ENCODE peak calls at places on chromosomes 2 and 18, in four cellular contexts. Q is mesenchymal stem cell, B is H1, Z is neuronal stem cell. X is an unnamed sample.

GRCh38 chr2:188369365-188369764 is 77.7 kb downstream of the GULP1 start:
- DNase-seq in Z (peak), Q (peak), B (no peak), X (peak)

GRCh38 chr2:189022002-189022401 is 47.8 kb downstream of the COL3A1 start:
- DNase-seq in Z (no peak), Q (peak), B (no peak), X (no peak)

GRCh38 chr2:171319164-171319810 is 114.5 kb downstream of the METTL8 start:
- DNase-seq in Z (no peak), B (peak), Q (peak), X (no peak)

GRCh38 chr2:12534646-12535263 is 182.0 kb upstream of the TRIB2 start:
- DNase-seq in B (no peak), Z (no peak), Q (peak), X (peak)

GRCh38 chr2:64608867-64609228 is 44.9 kb downstream of the SERTAD2 start:
- DNase-seq in Q (no peak), Z (no peak), B (peak), X (peak)

GRCh38 chr2:171409436-171409971 is 24.3 kb downstream of the METTL8 start:
- DNase-seq in B (peak), Q (peak), Z (no peak), X (no peak)

GRCh38 chr2:78979380-78980238 is 45.9 kb upstream of the REG3G start:
- DNase-seq in Q (peak), Z (peak), B (peak), X (peak)

GRCh38 chr2:30421551-30422436 is 25.3 kb upstream of the LCLAT1 start:
- DNase-seq in Z (no peak), Q (peak), B (no peak), X (no peak)

GRCh38 chr18:32358075-32358474 is 112.6 kb downstream of the GAREM1 start:
- DNase-seq in B (no peak), Z (no peak), Q (no peak), X (no peak)

GRCh38 chr2:126788652-126789051 is 110.0 kb upstream of the TEX51 start:
- DNase-seq in B (no peak), Q (no peak), Z (no peak), X (no peak)

GRCh38 chr2:229273384-229274338 is 2.6 kb upstream of the PID1 start:
- DNase-seq in Z (peak), B (peak), Q (peak), X (peak)

GRCh38 chr18:8776544-8776943 is 71.2 kb downstream of the MTCL1 start:
- DNase-seq in Q (peak), B (no peak), Z (no peak), X (no peak)

GRCh38 chr2:149446735-149447134 is 116.3 kb downstream of the LYPD6 start:
- DNase-seq in B (no peak), Z (no peak), Q (no peak), X (no peak)

GRCh38 chr2:59029058-59029457 is 787.9 kb upstream of the FANCL start:
- DNase-seq in B (no peak), Z (no peak), Q (no peak), X (no peak)

GRCh38 chr18:35267809-35268208 is 22.2 kb downstream of the ZSCAN30 start:
- DNase-seq in B (no peak), Q (no peak), Z (no peak), X (no peak)
- H2AFZ ChIP-seq in B (no peak), Q (no peak), Z (no peak), X (no peak)

GRCh38 chr18:22277758-22278157 is 108.4 kb downstream of the GATA6 start:
- DNase-seq in Q (no peak), Z (no peak), B (no peak), X (peak)

GRCh38 chr18:22273101-22274039 is 104.0 kb downstream of the GATA6 start:
- DNase-seq in Z (no peak), B (no peak), Q (no peak), X (no peak)

GRCh38 chr18:22278798-22279197 is 109.4 kb downstream of the GATA6 start:
- DNase-seq in B (no peak), Z (no peak), Q (no peak), X (no peak)

GRCh38 chr18:22275706-22276333 is 106.4 kb downstream of the GATA6 start:
- DNase-seq in B (no peak), Q (no peak), Z (no peak), X (no peak)

DNA sequence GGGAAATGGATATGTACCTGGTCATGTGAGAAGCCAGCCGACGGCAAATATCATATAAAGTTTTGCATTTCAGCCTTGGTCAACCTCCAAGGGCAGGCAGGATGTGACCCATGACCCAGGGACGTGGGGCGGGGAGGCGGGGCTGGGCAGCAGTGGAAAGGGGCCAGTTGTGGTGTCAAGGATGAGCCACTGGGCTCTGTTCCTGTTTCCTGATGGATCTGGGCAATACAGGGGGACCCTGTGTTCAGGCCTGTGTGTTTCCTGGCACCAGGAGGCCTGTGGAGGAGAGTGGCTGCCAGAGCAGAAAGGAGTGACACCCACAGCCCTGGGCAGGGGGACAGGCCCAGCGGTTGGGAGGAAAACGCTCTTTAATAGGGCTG is 106.9 kb downstream of the GATA6 start:
- DNase-seq in B (no peak), Z (no peak), Q (no peak), X (no peak)
- H2BK12ac ChIP-seq in B (no peak), Z (no peak), Q (no peak), X (no peak)

DNA sequence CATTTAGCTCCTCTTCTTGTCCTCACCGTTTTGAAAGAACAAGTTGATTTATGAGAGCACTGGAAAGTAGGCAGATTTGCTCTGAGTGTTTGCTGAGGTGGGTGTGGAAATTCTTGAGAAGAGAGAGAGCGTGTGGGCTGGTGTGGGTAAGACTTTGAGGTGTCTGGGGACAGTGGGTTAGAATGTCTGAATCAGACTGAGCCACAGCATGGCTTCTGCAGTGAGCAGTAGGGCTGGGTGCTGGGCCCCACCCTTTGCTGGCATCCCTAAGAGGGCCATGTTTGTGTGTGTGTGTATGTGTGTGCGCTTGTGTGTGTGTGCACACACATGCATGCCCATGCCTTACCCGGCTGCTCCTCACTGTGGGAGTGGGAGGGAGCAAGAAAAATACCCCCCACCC is 63.7 kb downstream of the COPS8 start:
- DNase-seq in Z (no peak), B (no peak), Q (peak), X (no peak)
- H3K14ac ChIP-seq in Z (no peak), B (no peak), Q (no peak), X (no peak)

DNA sequence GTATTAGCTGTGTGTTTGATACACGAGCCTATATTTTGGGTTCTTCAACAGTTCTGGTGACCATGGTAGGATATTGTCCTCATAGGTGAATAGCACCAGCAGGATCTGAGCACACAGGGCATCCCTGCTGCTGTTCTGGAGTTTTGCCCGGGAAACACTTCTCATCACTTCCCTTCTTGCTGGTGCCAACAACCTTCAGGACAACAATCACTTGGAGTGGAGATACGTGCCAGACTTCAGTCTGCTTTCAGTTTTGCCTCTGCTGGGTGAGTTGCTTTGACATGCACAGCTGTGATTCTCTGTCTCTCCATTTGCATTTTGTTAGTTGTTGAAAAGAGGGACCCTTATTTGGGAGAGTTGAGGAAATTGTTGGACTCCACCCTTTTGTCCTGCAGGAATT is 1347.2 kb upstream of the DDX18 start:
- DNase-seq in Z (no peak), B (no peak), Q (no peak), X (no peak)
- H2AFZ ChIP-seq in Z (no peak), B (no peak), Q (no peak), X (no peak)

GRCh38 chr2:230330725-230331124 is 3.7 kb downstream of the SP140L start:
- DNase-seq in B (no peak), Q (peak), Z (no peak), X (peak)
- H2BK12ac ChIP-seq in B (no peak), Q (no peak), Z (no peak), X (no peak)

GRCh38 chr2:202171246-202171833 is 67.1 kb downstream of the SUMO1 start:
- DNase-seq in Z (peak), Q (peak), B (peak), X (no peak)
- H3K14ac ChIP-seq in Z (no peak), Q (no peak), B (no peak), X (no peak)

DNA sequence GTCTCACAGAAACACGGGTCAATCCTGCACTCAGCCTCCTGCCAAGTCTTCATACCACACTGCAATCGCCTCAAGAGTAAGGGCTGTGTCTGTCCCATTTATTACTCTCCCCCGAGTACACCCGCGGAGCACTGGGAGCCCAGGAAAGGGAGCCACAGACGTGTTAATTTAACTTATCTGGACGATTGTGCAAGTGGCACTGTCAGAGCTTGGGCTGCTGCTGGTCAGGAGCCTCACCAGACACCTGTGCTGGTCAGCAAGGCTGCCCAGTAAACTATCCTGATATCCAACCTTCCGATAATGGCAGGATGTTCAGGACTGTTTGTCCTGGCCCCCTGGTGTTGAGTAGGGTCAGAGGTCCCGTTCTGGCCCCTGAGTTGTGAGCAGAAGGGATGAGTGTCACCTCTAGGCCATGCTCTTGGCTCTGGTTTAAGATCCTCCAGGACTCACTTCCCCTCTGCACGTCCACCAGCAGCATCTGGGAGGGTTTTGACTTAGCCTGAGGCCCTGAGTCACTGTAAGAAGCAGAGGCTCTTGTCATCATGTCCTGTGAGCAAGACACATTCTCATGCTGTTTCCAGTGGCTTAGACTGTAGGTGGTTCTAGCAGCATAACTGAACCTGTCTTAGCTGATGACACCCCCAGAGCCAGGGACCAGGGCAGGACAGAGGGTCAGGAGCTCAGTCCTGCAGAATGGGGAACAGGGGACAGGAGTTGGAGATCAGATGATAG is 82.5 kb upstream of the ARL4C start:
- DNase-seq in B (no peak), Z (no peak), Q (no peak), X (peak)
- H2AFZ ChIP-seq in B (no peak), Z (no peak), Q (no peak), X (no peak)